ENCODE peak calls at places on chromosomes 11 and 22, in four cellular contexts. One of them, this sample, is unnamed.

GRCh38 chr22:47188337-47189055 is 426.0 kb downstream of the TBC1D22A start:
- DNase-seq in stimulated activated CD8-positive, alpha-beta memory T cell treated with anti-CD3 and anti-CD28 coated beads, Interleukin-4, amount 100 ng/mL, for 24 hours: no peak
- DNase-seq in left cardiac atrium: no peak
- DNase-seq in NCI-H2081: no peak
- DNase-seq in this sample: no peak

GRCh38 chr11:11588890-11589289 is 32.9 kb downstream of the GALNT18 start:
- DNase-seq in stimulated activated CD8-positive, alpha-beta memory T cell treated with anti-CD3 and anti-CD28 coated beads, Interleukin-4, amount 100 ng/mL, for 24 hours: no peak
- DNase-seq in left cardiac atrium: no peak
- DNase-seq in NCI-H2081: no peak
- DNase-seq in this sample: no peak

GRCh38 chr11:10450451-10451398 is 4.3 kb upstream of the AMPD3 start:
- DNase-seq in stimulated activated CD8-positive, alpha-beta memory T cell treated with anti-CD3 and anti-CD28 coated beads, Interleukin-4, amount 100 ng/mL, for 24 hours: no peak
- DNase-seq in left cardiac atrium: no peak
- DNase-seq in NCI-H2081: peak
- DNase-seq in this sample: no peak

GRCh38 chr11:83092488-83093384 is 21.0 kb upstream of the RAB30 start:
- DNase-seq in stimulated activated CD8-positive, alpha-beta memory T cell treated with anti-CD3 and anti-CD28 coated beads, Interleukin-4, amount 100 ng/mL, for 24 hours: no peak
- DNase-seq in left cardiac atrium: no peak
- DNase-seq in NCI-H2081: peak
- DNase-seq in this sample: no peak

GRCh38 chr22:50581031-50581949 is 1.4 kb downstream of the CHKB start:
- DNase-seq in stimulated activated CD8-positive, alpha-beta memory T cell treated with anti-CD3 and anti-CD28 coated beads, Interleukin-4, amount 100 ng/mL, for 24 hours: no peak
- DNase-seq in left cardiac atrium: no peak
- DNase-seq in NCI-H2081: no peak
- DNase-seq in this sample: no peak

GRCh38 chr22:49515486-49515885 is 312.2 kb downstream of the BRD1 start:
- DNase-seq in stimulated activated CD8-positive, alpha-beta memory T cell treated with anti-CD3 and anti-CD28 coated beads, Interleukin-4, amount 100 ng/mL, for 24 hours: no peak
- DNase-seq in left cardiac atrium: no peak
- DNase-seq in NCI-H2081: no peak
- DNase-seq in this sample: no peak

GRCh38 chr11:15937601-15938361 is 418.6 kb downstream of the SOX6 start:
- DNase-seq in stimulated activated CD8-positive, alpha-beta memory T cell treated with anti-CD3 and anti-CD28 coated beads, Interleukin-4, amount 100 ng/mL, for 24 hours: no peak
- DNase-seq in left cardiac atrium: no peak
- DNase-seq in NCI-H2081: no peak
- DNase-seq in this sample: no peak

GRCh38 chr11:36454991-36455611 is 55.0 kb downstream of the TRAF6 start:
- DNase-seq in stimulated activated CD8-positive, alpha-beta memory T cell treated with anti-CD3 and anti-CD28 coated beads, Interleukin-4, amount 100 ng/mL, for 24 hours: no peak
- DNase-seq in left cardiac atrium: no peak
- DNase-seq in NCI-H2081: peak
- DNase-seq in this sample: no peak

GRCh38 chr11:10032991-10033390 is 261.0 kb downstream of the SBF2 start:
- DNase-seq in stimulated activated CD8-positive, alpha-beta memory T cell treated with anti-CD3 and anti-CD28 coated beads, Interleukin-4, amount 100 ng/mL, for 24 hours: no peak
- DNase-seq in left cardiac atrium: no peak
- DNase-seq in NCI-H2081: no peak
- DNase-seq in this sample: no peak

GRCh38 chr11:19675397-19675796 is 37.2 kb upstream of the NAV2 start:
- DNase-seq in stimulated activated CD8-positive, alpha-beta memory T cell treated with anti-CD3 and anti-CD28 coated beads, Interleukin-4, amount 100 ng/mL, for 24 hours: no peak
- DNase-seq in left cardiac atrium: no peak
- DNase-seq in NCI-H2081: no peak
- DNase-seq in this sample: no peak

GRCh38 chr22:43197271-43197941 is 10.5 kb upstream of the TTLL12 start:
- DNase-seq in stimulated activated CD8-positive, alpha-beta memory T cell treated with anti-CD3 and anti-CD28 coated beads, Interleukin-4, amount 100 ng/mL, for 24 hours: no peak
- DNase-seq in left cardiac atrium: no peak
- DNase-seq in NCI-H2081: no peak
- DNase-seq in this sample: no peak

GRCh38 chr22:40310081-40310770 is 36.1 kb upstream of the ADSL start:
- DNase-seq in stimulated activated CD8-positive, alpha-beta memory T cell treated with anti-CD3 and anti-CD28 coated beads, Interleukin-4, amount 100 ng/mL, for 24 hours: no peak
- DNase-seq in left cardiac atrium: no peak
- DNase-seq in NCI-H2081: no peak
- DNase-seq in this sample: no peak

GRCh38 chr11:60370811-60371297 is 7.5 kb upstream of the MS4A7 start:
- DNase-seq in stimulated activated CD8-positive, alpha-beta memory T cell treated with anti-CD3 and anti-CD28 coated beads, Interleukin-4, amount 100 ng/mL, for 24 hours: no peak
- DNase-seq in left cardiac atrium: no peak
- DNase-seq in NCI-H2081: peak
- DNase-seq in this sample: no peak

GRCh38 chr11:66904055-66904454 is 47.2 kb downstream of the LRFN4 start:
- DNase-seq in stimulated activated CD8-positive, alpha-beta memory T cell treated with anti-CD3 and anti-CD28 coated beads, Interleukin-4, amount 100 ng/mL, for 24 hours: no peak
- DNase-seq in left cardiac atrium: no peak
- DNase-seq in NCI-H2081: no peak
- DNase-seq in this sample: no peak

GRCh38 chr11:125621995-125622394 is 3.0 kb upstream of the CHEK1 start:
- DNase-seq in stimulated activated CD8-positive, alpha-beta memory T cell treated with anti-CD3 and anti-CD28 coated beads, Interleukin-4, amount 100 ng/mL, for 24 hours: no peak
- DNase-seq in left cardiac atrium: no peak
- DNase-seq in NCI-H2081: no peak
- DNase-seq in this sample: no peak